ENCODE peak calls at places on chromosomes 12 and 14, in six cellular contexts. One of them, this sample, is unnamed.

GRCh38 chr14:94127330-94127729 is 2.1 kb downstream of the IFI27L2 start:
- DNase-seq in pancreas: no peak
- DNase-seq in colonic mucosa: no peak
- DNase-seq in PC-3: no peak
- DNase-seq in prostate gland: no peak
- DNase-seq in PC-9: no peak
- DNase-seq in this sample: no peak

GRCh38 chr14:34227834-34228662 is 234.0 kb downstream of the SPTSSA start:
- DNase-seq in pancreas: peak
- DNase-seq in colonic mucosa: peak
- DNase-seq in PC-3: peak
- DNase-seq in prostate gland: peak
- DNase-seq in PC-9: peak
- DNase-seq in this sample: no peak

GRCh38 chr12:30594509-30594908 is 101.2 kb downstream of the IPO8 start:
- DNase-seq in pancreas: no peak
- DNase-seq in colonic mucosa: no peak
- DNase-seq in PC-3: no peak
- DNase-seq in prostate gland: no peak
- DNase-seq in PC-9: no peak
- DNase-seq in this sample: no peak

GRCh38 chr14:55707365-55707804 is 127.4 kb downstream of the KTN1 start:
- DNase-seq in pancreas: no peak
- DNase-seq in colonic mucosa: no peak
- DNase-seq in PC-3: peak
- DNase-seq in prostate gland: peak
- DNase-seq in PC-9: no peak
- DNase-seq in this sample: peak

GRCh38 chr12:30525171-30525570 is 170.5 kb downstream of the IPO8 start:
- DNase-seq in pancreas: peak
- DNase-seq in colonic mucosa: no peak
- DNase-seq in PC-3: no peak
- DNase-seq in prostate gland: no peak
- DNase-seq in PC-9: no peak
- DNase-seq in this sample: no peak

GRCh38 chr14:75279739-75280447 is 1.3 kb downstream of the FOS start:
- DNase-seq in pancreas: peak
- DNase-seq in colonic mucosa: peak
- DNase-seq in PC-3: no peak
- DNase-seq in prostate gland: no peak
- DNase-seq in PC-9: no peak
- DNase-seq in this sample: no peak

GRCh38 chr12:70243510-70244331 is 488 bp downstream of the CNOT2 start:
- DNase-seq in pancreas: peak
- DNase-seq in colonic mucosa: peak
- DNase-seq in PC-3: peak
- DNase-seq in prostate gland: peak
- DNase-seq in PC-9: peak
- DNase-seq in this sample: no peak

GRCh38 chr12:39287409-39287808 is 155.5 kb downstream of the KIF21A start:
- DNase-seq in pancreas: no peak
- DNase-seq in colonic mucosa: no peak
- DNase-seq in PC-3: no peak
- DNase-seq in prostate gland: no peak
- DNase-seq in PC-9: no peak
- DNase-seq in this sample: no peak

GRCh38 chr12:87967871-87968270 is 61.3 kb downstream of the C12orf50 start:
- DNase-seq in pancreas: no peak
- DNase-seq in colonic mucosa: no peak
- DNase-seq in PC-3: no peak
- DNase-seq in prostate gland: no peak
- DNase-seq in PC-9: no peak
- DNase-seq in this sample: no peak

GRCh38 chr12:124713041-124713435 is 145.6 kb upstream of the NCOR2 start:
- DNase-seq in pancreas: no peak
- DNase-seq in colonic mucosa: peak
- DNase-seq in PC-3: no peak
- DNase-seq in prostate gland: no peak
- DNase-seq in PC-9: no peak
- DNase-seq in this sample: no peak

GRCh38 chr14:85517113-85517688 is 12.7 kb upstream of the FLRT2 start:
- DNase-seq in pancreas: no peak
- DNase-seq in colonic mucosa: no peak
- DNase-seq in PC-3: no peak
- DNase-seq in prostate gland: no peak
- DNase-seq in PC-9: no peak
- DNase-seq in this sample: no peak

GRCh38 chr14:85519661-85520305 is 10.2 kb upstream of the FLRT2 start:
- DNase-seq in pancreas: no peak
- DNase-seq in colonic mucosa: no peak
- DNase-seq in PC-3: no peak
- DNase-seq in prostate gland: no peak
- DNase-seq in PC-9: no peak
- DNase-seq in this sample: no peak

GRCh38 chr14:85512491-85512890 is 17.5 kb upstream of the FLRT2 start:
- DNase-seq in pancreas: no peak
- DNase-seq in colonic mucosa: no peak
- DNase-seq in PC-3: no peak
- DNase-seq in prostate gland: no peak
- DNase-seq in PC-9: no peak
- DNase-seq in this sample: no peak

GRCh38 chr14:85514487-85514886 is 15.5 kb upstream of the FLRT2 start:
- DNase-seq in pancreas: no peak
- DNase-seq in colonic mucosa: no peak
- DNase-seq in PC-3: no peak
- DNase-seq in prostate gland: no peak
- DNase-seq in PC-9: no peak
- DNase-seq in this sample: no peak

DNA sequence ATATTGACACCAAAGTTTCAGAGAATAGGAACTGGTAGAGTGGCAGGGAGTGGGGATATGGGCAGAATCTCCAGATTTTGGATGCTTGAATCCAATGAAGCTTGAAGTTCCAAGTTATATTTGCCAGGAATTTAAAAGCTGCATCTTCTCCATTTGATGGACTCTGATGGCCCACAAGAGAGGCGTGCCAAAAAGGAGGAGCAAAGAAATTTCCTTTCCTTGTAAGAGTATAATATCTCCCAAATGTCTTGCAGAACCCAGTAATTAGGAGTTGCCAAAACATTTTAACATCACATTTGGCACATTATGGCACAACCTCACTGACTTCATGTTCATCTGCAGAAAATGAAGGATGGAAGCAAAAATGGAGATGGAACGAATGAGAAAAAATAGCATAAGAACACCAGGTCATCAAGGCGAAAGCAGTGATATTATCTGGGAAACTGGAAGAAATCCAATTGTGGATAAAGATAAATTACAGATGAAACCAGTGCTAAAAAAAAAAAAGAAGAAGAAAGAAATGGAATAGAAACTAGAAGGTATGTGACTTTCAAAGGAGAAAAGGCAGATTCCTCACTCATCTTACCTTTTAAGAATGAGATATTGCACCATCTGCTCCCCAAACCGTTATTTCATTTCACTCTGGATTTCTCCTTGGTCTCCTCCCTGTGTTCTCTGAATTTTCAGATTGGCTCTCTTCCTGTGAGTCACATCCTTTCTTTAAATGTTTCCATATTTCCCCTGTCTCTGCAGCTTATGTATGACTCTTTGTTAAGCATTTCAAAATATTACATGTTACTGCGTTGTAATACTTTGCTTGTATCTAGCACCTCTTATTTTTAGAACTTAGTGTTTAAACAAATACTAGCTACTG is 13.5 kb upstream of the FLRT2 start:
- DNase-seq in pancreas: no peak
- DNase-seq in colonic mucosa: no peak
- DNase-seq in PC-3: peak
- DNase-seq in prostate gland: no peak
- DNase-seq in PC-9: no peak
- DNase-seq in this sample: no peak
- H3K4me3 ChIP-seq in pancreas: no peak
- H3K4me3 ChIP-seq in colonic mucosa: no peak
- H3K4me3 ChIP-seq in PC-3: no peak
- H3K4me3 ChIP-seq in prostate gland: no peak
- H3K4me3 ChIP-seq in PC-9: no peak
- H3K4me3 ChIP-seq in this sample: no peak

GRCh38 chr14:51954657-51955056 is 34.7 kb upstream of the RTRAF start:
- DNase-seq in pancreas: no peak
- DNase-seq in colonic mucosa: no peak
- DNase-seq in PC-3: peak
- DNase-seq in prostate gland: no peak
- DNase-seq in PC-9: no peak
- DNase-seq in this sample: no peak
- TF ChIP-seq CTCF in pancreas: no peak
- TF ChIP-seq CTCF in colonic mucosa: no peak
- TF ChIP-seq CTCF in PC-3: peak
- TF ChIP-seq CTCF in prostate gland: no peak
- TF ChIP-seq CTCF in PC-9: no peak
- TF ChIP-seq CTCF in this sample: no peak

DNA sequence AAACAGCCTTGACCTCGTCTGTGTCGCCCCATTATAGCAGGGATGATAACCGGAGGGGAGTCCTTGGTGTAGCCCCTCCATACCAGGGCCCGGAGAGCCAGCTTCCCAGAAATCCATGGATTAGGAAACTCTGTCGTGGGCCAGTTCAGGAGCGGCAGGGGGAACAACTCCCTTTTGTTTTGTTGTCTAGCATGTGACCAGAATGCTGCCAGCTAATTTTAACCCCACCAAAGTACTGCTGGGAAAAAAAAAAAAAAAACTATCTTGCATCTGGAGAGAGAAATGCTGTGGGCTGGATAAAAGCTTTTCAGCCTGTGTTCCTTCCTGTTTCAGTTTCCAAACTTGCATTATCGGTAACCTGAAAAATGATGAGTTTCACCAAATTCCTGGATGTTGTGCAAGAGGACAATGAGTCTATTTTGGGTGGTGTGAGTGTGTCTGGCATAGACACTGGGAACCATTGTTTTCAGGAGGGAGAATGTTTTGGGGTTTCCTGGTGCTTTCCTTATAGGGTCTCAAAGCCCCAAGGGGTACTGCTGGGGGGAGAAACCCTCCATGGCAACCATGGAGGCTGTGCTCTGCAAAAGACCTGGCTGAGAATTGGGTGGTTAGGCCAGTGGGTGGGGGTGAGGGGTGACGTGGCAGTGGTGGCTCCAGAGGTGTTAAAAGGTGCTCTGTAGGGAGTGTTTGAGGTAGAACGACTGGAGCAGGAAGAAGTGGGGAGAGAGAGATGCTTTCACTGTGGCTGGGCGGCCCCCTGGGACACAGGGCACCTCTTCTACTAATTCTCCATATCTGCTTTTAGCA is 14.9 kb upstream of the IRF2BPL start:
- DNase-seq in pancreas: peak
- DNase-seq in colonic mucosa: no peak
- DNase-seq in PC-3: peak
- DNase-seq in prostate gland: no peak
- DNase-seq in PC-9: no peak
- DNase-seq in this sample: no peak
- H3K4me3 ChIP-seq in pancreas: no peak
- H3K4me3 ChIP-seq in colonic mucosa: no peak
- H3K4me3 ChIP-seq in PC-3: no peak
- H3K4me3 ChIP-seq in prostate gland: no peak
- H3K4me3 ChIP-seq in PC-9: no peak
- H3K4me3 ChIP-seq in this sample: no peak

GRCh38 chr14:93106541-93107156 is 9.1 kb downstream of the ITPK1 start:
- DNase-seq in pancreas: no peak
- DNase-seq in colonic mucosa: no peak
- DNase-seq in PC-3: no peak
- DNase-seq in prostate gland: no peak
- DNase-seq in PC-9: no peak
- DNase-seq in this sample: no peak

GRCh38 chr14:93105362-93105761 is 10.4 kb downstream of the ITPK1 start:
- DNase-seq in pancreas: no peak
- DNase-seq in colonic mucosa: no peak
- DNase-seq in PC-3: peak
- DNase-seq in prostate gland: no peak
- DNase-seq in PC-9: no peak
- DNase-seq in this sample: no peak

GRCh38 chr14:93107383-93107782 is 8.3 kb downstream of the ITPK1 start:
- DNase-seq in pancreas: no peak
- DNase-seq in colonic mucosa: peak
- DNase-seq in PC-3: no peak
- DNase-seq in prostate gland: no peak
- DNase-seq in PC-9: no peak
- DNase-seq in this sample: no peak

GRCh38 chr14:93103392-93104080 is 12.2 kb downstream of the ITPK1 start:
- DNase-seq in pancreas: no peak
- DNase-seq in colonic mucosa: peak
- DNase-seq in PC-3: no peak
- DNase-seq in prostate gland: no peak
- DNase-seq in PC-9: peak
- DNase-seq in this sample: no peak

DNA sequence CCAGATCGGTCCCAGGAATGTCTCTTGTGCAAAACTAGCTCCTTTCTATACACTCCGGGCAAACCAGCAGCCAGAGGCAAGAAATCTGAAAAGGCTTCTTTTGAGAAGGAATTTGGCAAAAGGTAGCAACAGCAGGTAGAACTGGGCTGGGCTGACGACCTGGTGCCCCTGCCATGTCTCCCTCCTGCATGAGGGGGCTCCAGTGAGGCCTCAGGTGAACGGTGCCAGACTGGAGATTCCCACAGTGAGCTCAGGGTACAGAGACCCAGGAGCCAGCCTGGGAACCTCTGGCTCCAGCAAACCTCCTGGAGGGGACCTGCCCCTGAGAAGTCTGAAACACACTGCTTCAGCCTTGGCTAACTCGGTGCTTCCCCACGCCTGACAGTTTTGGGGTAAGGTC is 10.8 kb downstream of the ITPK1 start:
- DNase-seq in pancreas: no peak
- DNase-seq in colonic mucosa: no peak
- DNase-seq in PC-3: no peak
- DNase-seq in prostate gland: no peak
- DNase-seq in PC-9: peak
- DNase-seq in this sample: no peak
- TF ChIP-seq CTCF in pancreas: no peak
- TF ChIP-seq CTCF in colonic mucosa: no peak
- TF ChIP-seq CTCF in PC-3: peak
- TF ChIP-seq CTCF in prostate gland: no peak
- TF ChIP-seq CTCF in PC-9: peak
- TF ChIP-seq CTCF in this sample: no peak

DNA sequence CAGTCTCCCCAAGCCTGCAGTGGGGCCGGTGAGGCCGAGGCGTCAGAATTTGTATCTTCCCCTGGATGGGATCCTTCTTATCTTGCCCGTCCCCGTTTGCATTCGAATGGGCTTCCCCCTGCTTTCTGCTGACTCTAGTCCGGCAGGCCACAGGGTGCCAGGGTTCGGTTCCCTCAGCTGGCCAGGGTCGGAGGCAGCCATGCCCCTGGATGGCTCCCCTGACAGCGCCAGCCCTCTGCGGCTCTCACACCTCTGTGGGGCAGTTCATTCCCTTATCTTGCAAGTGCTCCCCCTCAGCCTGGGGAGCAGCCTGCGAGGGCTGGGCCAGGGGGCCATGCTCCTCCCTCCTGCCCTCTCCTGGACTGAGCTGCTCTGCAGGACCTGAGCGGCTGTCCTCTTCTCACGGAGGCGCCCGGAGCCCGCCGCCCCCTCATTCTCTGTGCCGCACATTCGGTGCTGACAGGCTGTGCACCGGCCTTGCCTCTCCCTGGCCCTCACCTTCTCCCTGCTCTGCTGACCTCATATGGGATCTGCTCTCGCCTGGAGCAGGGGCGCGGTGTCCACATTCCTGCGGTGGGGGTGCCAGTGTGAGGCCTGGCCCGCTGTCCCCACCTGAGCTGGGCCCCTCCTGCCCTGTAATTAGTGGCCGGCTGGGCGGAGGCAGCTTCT is 32.8 kb downstream of the KIF26A start:
- DNase-seq in pancreas: peak
- DNase-seq in colonic mucosa: no peak
- DNase-seq in PC-3: peak
- DNase-seq in prostate gland: no peak
- DNase-seq in PC-9: peak
- DNase-seq in this sample: no peak
- H3K4me3 ChIP-seq in pancreas: no peak
- H3K4me3 ChIP-seq in colonic mucosa: no peak
- H3K4me3 ChIP-seq in PC-3: peak
- H3K4me3 ChIP-seq in prostate gland: no peak
- H3K4me3 ChIP-seq in PC-9: no peak
- H3K4me3 ChIP-seq in this sample: no peak